ENCODE peak calls at places on chromosomes 4 and X, in ten cellular contexts. M is A549, B is right lobe of liver, U is adrenal gland, Q is thyroid gland, S is GM12892, I is HCT116, K is breast epithelium, G is uterus, L is sigmoid colon. E is an unnamed sample.

GRCh38 chr4:95232358-95233156 is 316.2 kb downstream of the UNC5C start:
- DNase-seq in S (no peak), K (no peak), I (no peak), L (no peak), U (no peak), G (no peak), B (no peak), M (no peak), Q (no peak), E (no peak)

GRCh38 chrX:997631-998137 is 214.8 kb downstream of the CRLF2 start:
- DNase-seq in L (no peak), S (no peak), Q (no peak), B (no peak), M (no peak), U (no peak), G (no peak), I (no peak), K (no peak), E (no peak)

GRCh38 chr4:88537725-88538124 is 14.1 kb upstream of the PYURF start:
- DNase-seq in M (no peak), Q (no peak), U (no peak), S (no peak), L (no peak), G (no peak), K (no peak), B (no peak), I (no peak), E (no peak)

GRCh38 chr4:8342651-8343050 is 73.1 kb downstream of the HTRA3 start:
- DNase-seq in Q (no peak), G (no peak), L (peak; percentile 65), K (no peak), S (no peak), B (no peak), I (no peak), U (no peak), M (no peak), E (no peak)

GRCh38 chrX:148871422-148872152 is 371.2 kb downstream of the AFF2 start:
- DNase-seq in K (peak; percentile 46), I (no peak), B (no peak), G (no peak), M (no peak), L (no peak), U (no peak), S (no peak), Q (no peak), E (no peak)

GRCh38 chr4:186942745-186943606 is 219.3 kb upstream of the FAT1 start:
- DNase-seq in K (no peak), I (no peak), Q (peak; percentile 68), L (peak; percentile 73), U (no peak), S (no peak), M (no peak), B (no peak), G (no peak), E (no peak)

GRCh38 chrX:112642349-112642748 is 37.4 kb downstream of the LHFPL1 start:
- DNase-seq in L (no peak), K (peak; percentile 18), B (no peak), I (peak; percentile 21), G (no peak), S (peak; percentile 13), Q (peak; percentile 22), M (peak; percentile 46), U (peak; percentile 62), E (no peak)

GRCh38 chr4:135365065-135365464 is 1163.5 kb upstream of the PABPC4L start:
- DNase-seq in B (no peak), U (no peak), K (no peak), I (no peak), G (no peak), S (no peak), Q (no peak), M (no peak), L (no peak), E (no peak)

GRCh38 chr4:89998350-89999098 is 103.9 kb downstream of the MMRN1 start:
- DNase-seq in B (no peak), K (no peak), I (no peak), S (no peak), Q (no peak), U (no peak), G (no peak), M (no peak), L (no peak), E (no peak)

GRCh38 chr4:61795998-61796397 is 595.9 kb downstream of the ADGRL3 start:
- DNase-seq in S (no peak), I (no peak), G (no peak), B (no peak), K (no peak), L (no peak), M (no peak), Q (no peak), U (no peak), E (no peak)

GRCh38 chr4:122539861-122540465 is 80.9 kb downstream of the IL21 start:
- DNase-seq in B (no peak), Q (no peak), U (no peak), I (no peak), G (no peak), L (no peak), M (no peak), K (no peak), S (no peak), E (no peak)

GRCh38 chr4:102151696-102152095 is 193.6 kb downstream of the SLC39A8 start:
- DNase-seq in U (no peak), B (no peak), L (no peak), S (no peak), G (no peak), K (no peak), Q (no peak), I (no peak), M (no peak), E (no peak)

DNA sequence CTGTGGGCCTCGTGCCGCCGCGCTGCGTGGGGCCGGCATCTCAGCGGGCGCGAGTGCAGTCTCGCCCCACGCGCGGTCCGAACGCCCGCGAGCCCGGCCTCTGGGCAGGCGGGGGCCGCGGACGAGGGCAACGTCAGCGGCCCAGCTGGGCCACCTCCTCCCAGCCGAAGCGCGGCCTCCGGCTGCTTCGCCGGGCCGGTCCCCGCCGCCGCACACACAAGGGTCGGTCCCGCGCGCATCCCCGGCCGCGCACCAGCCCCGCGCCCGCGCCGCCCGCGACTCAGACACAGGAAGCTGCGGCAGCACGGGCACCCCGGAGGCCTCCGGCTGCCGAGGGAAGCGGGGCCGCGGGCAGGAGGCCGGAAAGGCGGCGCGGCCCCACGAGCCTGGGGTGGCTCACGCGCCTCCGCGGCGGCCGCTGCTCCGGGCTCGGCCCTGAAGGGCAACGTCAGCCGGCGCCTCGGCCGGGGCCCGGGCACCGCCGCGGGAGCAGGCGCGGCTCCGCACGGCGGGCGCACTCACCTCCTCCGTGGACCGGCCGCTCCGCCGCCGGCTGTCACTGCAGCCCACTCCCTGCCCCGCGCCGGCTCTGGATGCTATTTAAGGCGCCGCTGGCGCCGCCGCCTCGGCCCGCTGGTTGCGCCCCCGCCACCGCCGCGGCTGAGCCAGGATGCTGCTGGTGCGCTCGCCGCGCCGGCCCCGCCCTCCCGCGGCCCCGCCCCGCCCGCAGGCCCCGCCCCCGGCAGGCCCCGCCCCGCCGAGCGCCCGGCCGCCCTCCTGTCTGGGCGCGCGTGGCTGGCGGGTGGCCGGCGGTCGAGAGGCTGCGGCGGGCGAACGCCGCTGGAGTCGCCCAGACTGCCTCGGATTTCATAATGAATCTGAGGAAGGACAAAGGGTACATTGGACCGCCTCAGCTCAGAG is at the start of gene ACSL1:
- DNase-seq in B (peak; percentile 92), Q (peak; percentile 83), K (peak; percentile 72), S (peak; percentile 85), U (peak; percentile 76), G (peak; percentile 78), L (peak; percentile 90), M (peak; percentile 41), I (no peak), E (peak; percentile 68)
- TF ChIP-seq POLR2A in B (peak; percentile 98), Q (peak; percentile 91), K (no peak), S (peak; percentile 87), U (peak; percentile 75), G (peak; percentile 80), L (no peak), M (peak; percentile 36), I (peak; percentile 44), E (peak; percentile 68)

DNA sequence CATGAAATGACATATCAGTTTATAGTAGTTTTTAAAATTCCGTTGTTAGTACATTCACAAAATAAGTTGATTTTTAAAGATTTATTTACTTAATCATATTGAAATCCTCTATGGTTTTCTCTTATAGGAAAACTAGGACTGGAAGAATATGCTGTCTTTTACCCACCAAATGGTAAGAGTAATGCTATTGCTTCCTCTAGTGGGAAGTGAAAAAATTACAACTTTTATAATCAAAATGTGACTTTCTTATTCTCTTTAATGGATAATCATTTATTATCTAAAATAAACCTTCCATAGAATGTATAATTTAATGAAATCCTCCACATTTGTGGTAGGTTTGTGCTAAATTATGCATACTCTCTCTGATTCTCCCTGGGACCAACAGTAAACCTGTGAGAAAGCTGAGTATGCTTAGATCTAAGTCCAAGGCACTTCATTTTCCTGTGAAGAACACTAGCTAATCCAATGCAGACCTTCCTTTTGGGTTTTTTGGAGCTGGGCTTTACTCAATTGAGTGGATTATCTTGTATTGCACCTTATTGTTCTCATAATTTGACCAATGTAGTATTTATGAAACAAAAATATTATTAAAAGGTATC is 136.2 kb downstream of the TBC1D19 start:
- DNase-seq in B (no peak), U (no peak), L (no peak), M (peak; percentile 4), K (no peak), I (peak; percentile 8), Q (no peak), S (no peak), G (no peak), E (no peak)
- TF ChIP-seq POLR2A in B (no peak), U (no peak), L (no peak), M (no peak), K (no peak), I (no peak), Q (no peak), S (no peak), G (no peak), E (no peak)

DNA sequence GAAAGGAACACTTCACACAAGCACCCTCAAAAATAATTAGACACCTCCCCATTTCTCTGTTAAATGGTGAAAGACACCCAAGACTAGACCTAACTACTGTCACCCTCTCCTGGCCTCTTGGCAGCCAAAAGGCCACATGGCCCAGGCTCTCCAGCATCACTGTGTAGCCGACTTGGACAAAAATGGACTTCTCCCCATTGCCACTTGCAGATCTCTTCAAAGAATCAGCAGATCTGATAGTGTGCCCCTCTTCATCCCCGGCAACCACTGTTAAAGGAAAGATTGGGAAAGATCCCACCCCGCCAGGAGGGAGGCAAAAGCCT is 2.0 kb downstream of the MID1IP1 start:
- DNase-seq in K (no peak), M (no peak), I (no peak), Q (no peak), G (no peak), B (no peak), S (no peak), L (no peak), U (no peak), E (no peak)
- TF ChIP-seq POLR2A in K (no peak), M (no peak), I (no peak), Q (no peak), G (no peak), B (no peak), S (no peak), L (no peak), U (no peak), E (no peak)

GRCh38 chr4:10736266-10736665 is 51.7 kb upstream of the CLNK start:
- DNase-seq in G (no peak), M (no peak), K (no peak), U (no peak), Q (no peak), S (no peak), L (no peak), B (no peak), I (no peak), E (no peak)
- TF ChIP-seq POLR2A in G (no peak), M (no peak), K (no peak), U (no peak), Q (no peak), S (no peak), L (no peak), B (no peak), I (no peak), E (no peak)